ENCODE peak calls at places on chromosomes 13 and 19, in four cellular contexts. Q is fibroblast of the aortic adventitia, S is psoas muscle, M is GF-D8. Z is an unnamed sample.

GRCh38 chr13:81018936-81019335 is 678.0 kb upstream of the SPRY2 start:
- DNase-seq in Q (no peak), S (no peak), M (no peak), Z (no peak)

GRCh38 chr19:3270908-3271307 is 46.4 kb downstream of the CELF5 start:
- DNase-seq in Q (peak), S (no peak), M (no peak), Z (no peak)

GRCh38 chr19:17751103-17751911 is at the start of gene FCHO1:
- DNase-seq in Q (no peak), S (peak), M (peak), Z (peak)

GRCh38 chr13:114105351-114106225 is 26.8 kb downstream of the RASA3 start:
- DNase-seq in Q (no peak), S (peak), M (no peak), Z (peak)

GRCh38 chr19:8185343-8186068 is 23.7 kb upstream of the CERS4 start:
- DNase-seq in Q (no peak), S (no peak), M (no peak), Z (no peak)

GRCh38 chr13:110835721-110836599 is 78.9 kb downstream of the ANKRD10 start:
- DNase-seq in Q (peak), S (no peak), M (no peak), Z (no peak)

GRCh38 chr13:98089246-98089645 is 53.6 kb upstream of the FARP1 start:
- DNase-seq in Q (peak), S (no peak), M (no peak), Z (no peak)

GRCh38 chr13:98364648-98365047 is 187.6 kb upstream of the RNF113B start:
- DNase-seq in Q (no peak), S (no peak), M (no peak), Z (no peak)

GRCh38 chr19:10863107-10863700 is 8.1 kb upstream of the CARM1 start:
- DNase-seq in Q (peak), S (no peak), M (no peak), Z (no peak)

GRCh38 chr19:2636897-2637683 is 65.4 kb downstream of the GNG7 start:
- DNase-seq in Q (peak), S (peak), M (no peak), Z (peak)

GRCh38 chr13:27016871-27017270 is 154.7 kb downstream of the USP12 start:
- DNase-seq in Q (no peak), S (no peak), M (no peak), Z (no peak)

GRCh38 chr13:44417446-44417845 is 43.8 kb downstream of the SERP2 start:
- DNase-seq in Q (no peak), S (no peak), M (no peak), Z (no peak)

GRCh38 chr13:79450110-79450509 is 30.8 kb upstream of the NDFIP2 start:
- DNase-seq in Q (no peak), S (no peak), M (no peak), Z (no peak)

GRCh38 chr13:57624565-57625435 is 6.7 kb upstream of the PCDH17 start:
- DNase-seq in Q (peak), S (no peak), M (no peak), Z (no peak)

GRCh38 chr13:75739244-75739868 is 103.2 kb downstream of the LMO7 start:
- DNase-seq in Q (no peak), S (no peak), M (no peak), Z (no peak)

GRCh38 chr19:3470500-3471128 is 9.7 kb downstream of the SMIM24 start:
- DNase-seq in Q (no peak), S (no peak), M (no peak), Z (no peak)